ENCODE peak calls at places on chromosomes 16 and 17, in nine cellular contexts. Q, W, J, M, H, I, D, G and E are unnamed samples.

GRCh38 chr17:76381633-76382304 is 2.6 kb upstream of the SPHK1 start:
- DNase-seq in J (no peak), G (peak; percentile 23), M (no peak), D (no peak), H (no peak), I (no peak), W (no peak), Q (no peak), E (no peak)

GRCh38 chr17:5846001-5846400 is 224.2 kb upstream of the WSCD1 start:
- DNase-seq in W (no peak), I (no peak), J (no peak), Q (no peak), G (no peak), D (no peak), M (no peak), H (no peak), E (no peak)

GRCh38 chr16:14106457-14106856 is 35.3 kb downstream of the MRTFB start:
- DNase-seq in W (no peak), M (no peak), I (no peak), H (no peak), D (no peak), G (no peak), J (no peak), Q (no peak), E (no peak)

GRCh38 chr17:74870512-74870911 is 2.3 kb downstream of the FDXR start:
- DNase-seq in I (no peak), W (no peak), H (no peak), G (no peak), J (no peak), Q (no peak), M (peak; percentile 74), D (peak; percentile 78), E (no peak)

GRCh38 chr17:8502100-8502499 is 66.4 kb downstream of the NDEL1 start:
- DNase-seq in G (no peak), H (no peak), I (no peak), W (no peak), J (no peak), Q (no peak), M (no peak), D (no peak), E (no peak)

GRCh38 chr17:5560361-5560988 is 23.8 kb downstream of the NLRP1 start:
- DNase-seq in H (no peak), W (no peak), G (no peak), D (no peak), Q (no peak), J (no peak), I (peak; percentile 27), M (no peak), E (no peak)

GRCh38 chr17:28777178-28777577 is 33.4 kb downstream of the TRAF4 start:
- DNase-seq in G (no peak), I (no peak), Q (no peak), J (no peak), M (no peak), H (no peak), D (no peak), W (no peak), E (no peak)

GRCh38 chr17:28916302-28916934 is 13.5 kb upstream of the DHRS13 start:
- DNase-seq in Q (peak; percentile 47), J (no peak), M (peak; percentile 57), H (peak; percentile 49), G (peak; percentile 32), W (peak; percentile 48), D (peak; percentile 56), I (no peak), E (peak; percentile 25)

GRCh38 chr17:21464611-21465021 is 88.5 kb downstream of the KCNJ12 start:
- DNase-seq in J (no peak), G (no peak), I (peak; percentile 35), W (no peak), M (no peak), H (no peak), Q (no peak), D (no peak), E (no peak)

DNA sequence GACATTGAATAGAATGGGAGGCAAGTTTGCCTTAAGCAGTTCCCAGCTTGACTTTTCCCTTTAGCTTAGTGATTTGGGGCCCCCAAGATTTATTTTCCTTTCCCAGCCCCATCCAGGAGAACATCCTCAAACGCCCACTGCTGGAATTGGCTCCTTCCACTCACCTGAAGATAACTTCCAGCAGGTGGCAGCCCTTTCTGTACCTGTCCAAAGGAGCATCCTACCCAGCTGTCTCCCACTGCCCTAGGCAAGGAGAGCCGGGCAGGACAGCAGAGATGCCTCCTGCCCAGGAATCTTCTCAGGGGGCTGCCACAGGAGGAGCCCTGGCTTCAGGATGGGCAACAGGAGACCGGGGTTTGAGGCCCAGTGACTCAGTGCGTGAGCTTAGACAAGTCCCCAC is 6.4 kb downstream of the CACNG5 start:
- DNase-seq in H (no peak), I (no peak), J (no peak), D (no peak), Q (no peak), M (no peak), W (no peak), G (no peak), E (no peak)
- TF ChIP-seq CTCF in H (no peak), I (no peak), J (no peak), D (no peak), Q (no peak), M (no peak), W (no peak), G (no peak), E (no peak)

GRCh38 chr16:85554791-85555548 is 58.2 kb upstream of the GSE1 start:
- DNase-seq in M (peak; percentile 70), W (peak; percentile 69), J (peak; percentile 66), G (no peak), D (peak; percentile 62), I (peak; percentile 89), H (peak; percentile 79), Q (peak; percentile 59), E (peak; percentile 41)

GRCh38 chr16:85551319-85551978 is 61.7 kb upstream of the GSE1 start:
- DNase-seq in W (no peak), Q (no peak), G (no peak), D (no peak), J (no peak), I (no peak), M (no peak), H (no peak), E (no peak)

GRCh38 chr16:85552980-85553435 is 60.1 kb upstream of the GSE1 start:
- DNase-seq in Q (no peak), W (peak; percentile 88), I (no peak), H (no peak), G (peak; percentile 76), J (no peak), M (no peak), D (no peak), E (no peak)

GRCh38 chr16:85554114-85554790 is 58.9 kb upstream of the GSE1 start:
- DNase-seq in J (peak; percentile 83), W (peak; percentile 54), H (peak; percentile 92), Q (peak; percentile 79), M (peak; percentile 81), G (no peak), I (no peak), D (peak; percentile 79), E (no peak)

DNA sequence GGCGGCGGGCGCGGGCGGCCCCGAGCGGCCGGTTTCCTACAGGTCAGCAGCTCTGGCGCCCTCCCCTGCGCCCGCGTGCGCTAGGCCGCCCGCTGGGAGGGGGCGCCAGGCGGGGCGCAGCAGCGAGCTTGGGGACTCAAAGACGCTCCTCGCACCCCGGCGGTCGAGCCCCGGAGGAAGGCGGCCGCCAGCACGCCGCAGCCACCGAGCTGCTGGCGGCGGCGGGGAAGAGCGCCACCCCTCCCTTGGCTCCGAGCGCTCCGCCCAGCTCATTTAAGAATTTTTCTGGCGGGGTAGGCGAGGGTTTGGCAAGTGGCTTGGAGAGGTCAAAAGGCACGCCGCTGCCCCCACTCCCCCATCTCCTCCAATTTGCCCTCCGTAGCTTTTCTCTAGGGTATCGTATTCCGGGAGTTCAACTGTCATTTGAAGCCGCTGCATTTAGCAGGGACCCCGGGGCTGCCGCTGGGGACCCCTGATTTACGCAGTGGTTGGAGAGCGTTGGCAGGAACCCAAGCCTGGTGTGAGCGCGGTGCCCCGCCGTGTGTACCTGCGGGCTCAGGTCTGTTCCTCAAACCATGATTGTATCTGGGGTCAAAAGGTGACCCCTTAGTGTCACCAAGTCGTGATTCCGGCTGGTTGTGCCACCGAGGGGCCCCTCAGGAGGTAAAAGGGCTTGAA is 59.5 kb upstream of the GSE1 start:
- DNase-seq in G (no peak), J (peak; percentile 70), D (peak; percentile 54), I (peak; percentile 90), W (no peak), H (peak; percentile 86), M (peak; percentile 50), Q (peak; percentile 43), E (peak; percentile 68)
- TF ChIP-seq CTCF in G (peak; percentile 45), J (no peak), D (no peak), I (no peak), W (no peak), H (peak; percentile 47), M (no peak), Q (peak; percentile 22), E (peak; percentile 39)

GRCh38 chr16:66961065-66961744 is at the start of gene CES3:
- DNase-seq in W (peak; percentile 89), M (peak; percentile 59), H (peak; percentile 77), I (no peak), J (peak; percentile 89), G (peak; percentile 73), Q (peak; percentile 65), D (peak; percentile 60), E (peak; percentile 60)
- TF ChIP-seq CTCF in W (peak; percentile 78), M (peak; percentile 77), H (peak; percentile 74), I (peak; percentile 76), J (peak; percentile 78), G (peak; percentile 81), Q (peak; percentile 89), D (peak; percentile 67), E (peak; percentile 91)

GRCh38 chr17:55057184-55057583 is 88.6 kb downstream of the STXBP4 start:
- DNase-seq in J (no peak), H (no peak), Q (no peak), G (no peak), I (no peak), D (no peak), M (no peak), W (no peak), E (no peak)

GRCh38 chr17:55054429-55054828 is 85.9 kb downstream of the STXBP4 start:
- DNase-seq in I (no peak), M (no peak), J (no peak), G (no peak), W (no peak), H (no peak), D (no peak), Q (no peak), E (no peak)

GRCh38 chr17:55059724-55060123 is 91.2 kb downstream of the STXBP4 start:
- DNase-seq in G (no peak), J (no peak), W (no peak), M (no peak), Q (no peak), D (no peak), H (no peak), I (no peak), E (no peak)

GRCh38 chr17:55056530-55056929 is 88.0 kb downstream of the STXBP4 start:
- DNase-seq in D (no peak), G (no peak), M (no peak), W (no peak), H (no peak), I (no peak), J (no peak), Q (peak; percentile 16), E (no peak)

DNA sequence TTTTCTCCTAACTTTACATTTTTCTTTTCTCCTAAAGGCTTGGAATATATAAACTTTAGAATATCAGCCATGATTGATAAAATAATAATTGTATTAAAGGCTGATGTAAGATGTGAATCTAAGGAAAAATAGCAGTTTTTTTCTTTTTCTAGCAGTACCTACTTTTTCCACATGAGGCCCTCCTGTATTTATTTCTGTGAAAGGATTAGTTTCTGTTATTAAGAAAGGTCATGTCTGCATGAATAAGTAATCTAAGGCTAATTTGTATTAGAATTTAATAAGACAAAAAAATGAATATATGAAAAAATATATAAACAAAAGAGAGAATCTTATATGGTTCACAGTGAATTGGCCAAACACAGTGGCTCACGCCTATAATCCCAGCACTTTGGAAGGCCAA is 85.3 kb downstream of the STXBP4 start:
- DNase-seq in I (no peak), J (no peak), M (peak; percentile 16), G (no peak), D (no peak), W (no peak), H (no peak), Q (peak; percentile 20), E (no peak)
- TF ChIP-seq CTCF in I (no peak), J (peak; percentile 32), M (peak; percentile 38), G (peak; percentile 62), D (peak; percentile 51), W (peak; percentile 49), H (no peak), Q (peak; percentile 43), E (peak; percentile 34)